ENCODE peak calls at places on chromosome 5, in five cellular contexts. Z is Panc1, I is heart left ventricle, O is fibroblast of lung, F is adrenal gland. W is an unnamed sample.

GRCh38 chr5:125719681-125720676 is 703.2 kb upstream of the GRAMD2B start:
- DNase-seq in Z (no peak), I (no peak), O (peak; percentile 49), F (no peak), W (no peak)

GRCh38 chr5:45038366-45038987 is 229.7 kb downstream of the MRPS30 start:
- DNase-seq in Z (peak; percentile 22), I (no peak), O (peak; percentile 3), F (no peak), W (no peak)

GRCh38 chr5:93519737-93520136 is 61.3 kb downstream of the NR2F1-AS1 start:
- DNase-seq in Z (no peak), I (no peak), O (peak; percentile 46), F (no peak), W (no peak)

GRCh38 chr5:74015716-74016115 is 389.7 kb downstream of the ARHGEF28 start:
- DNase-seq in Z (no peak), I (no peak), O (peak; percentile 25), F (no peak), W (no peak)

GRCh38 chr5:14767942-14768837 is 103.4 kb downstream of the ANKH start:
- DNase-seq in Z (peak; percentile 54), I (no peak), O (no peak), F (no peak), W (no peak)

GRCh38 chr5:125409101-125409495 is 662.7 kb upstream of the ZNF608 start:
- DNase-seq in Z (no peak), I (no peak), O (no peak), F (no peak), W (no peak)

GRCh38 chr5:14710313-14710994 is 45.9 kb downstream of the OTULIN start:
- DNase-seq in Z (no peak), I (no peak), O (no peak), F (no peak), W (no peak)

GRCh38 chr5:59768204-59769040 is 125.1 kb downstream of the PDE4D start:
- DNase-seq in Z (no peak), I (peak; percentile 54), O (peak; percentile 88), F (peak; percentile 57), W (peak; percentile 58)

GRCh38 chr5:56625577-56625976 is 189.8 kb upstream of the MAP3K1 start:
- DNase-seq in Z (no peak), I (no peak), O (peak; percentile 95), F (no peak), W (peak; percentile 89)

GRCh38 chr5:176481659-176482213 is 33.6 kb downstream of the FAF2 start:
- DNase-seq in Z (no peak), I (no peak), O (no peak), F (no peak), W (no peak)

GRCh38 chr5:179553875-179554274 is 3.5 kb downstream of the RUFY1 start:
- DNase-seq in Z (no peak), I (no peak), O (peak; percentile 77), F (peak; percentile 78), W (peak; percentile 67)

GRCh38 chr5:54676964-54677363 is 159.4 kb downstream of the SNX18 start:
- DNase-seq in Z (no peak), I (no peak), O (no peak), F (no peak), W (no peak)

DNA sequence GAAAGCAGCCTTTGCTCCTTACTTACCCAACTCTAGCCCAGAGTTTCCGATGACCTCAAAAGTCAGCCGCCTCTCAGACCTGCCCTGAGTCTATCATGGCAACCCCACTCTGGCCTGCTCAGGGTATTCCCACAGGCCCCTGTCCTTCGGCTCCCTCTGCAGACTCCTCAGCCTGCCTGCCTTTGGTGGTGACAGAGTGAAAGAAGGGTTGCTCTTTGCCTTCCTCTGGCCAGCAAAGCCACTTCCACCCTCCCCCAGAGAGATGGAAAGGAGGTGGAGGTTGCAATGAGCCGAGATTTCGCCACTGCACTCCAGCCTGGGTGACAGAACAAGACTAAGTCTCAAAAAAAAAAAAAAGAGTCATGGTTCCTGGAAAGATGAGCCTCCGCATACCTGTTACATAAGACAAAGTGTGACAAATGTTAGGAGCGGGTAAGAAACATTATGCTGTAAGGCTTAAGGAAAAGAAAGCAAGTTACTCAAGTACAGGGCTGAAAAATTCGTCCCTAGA is 2.3 kb upstream of the SMIM33 start:
- DNase-seq in Z (no peak), I (no peak), O (no peak), F (no peak), W (no peak)
- H3K4me1 ChIP-seq in Z (no peaks in the 10 kb centered on the region), I (peaks cover 19% of the 10 kb centered on the region), O (no peaks in the 10 kb centered on the region), F (no peaks in the 10 kb centered on the region), W (peaks cover 10% of the 10 kb centered on the region)

GRCh38 chr5:10866913-10867312 is 105.9 kb upstream of the DAP start:
- DNase-seq in Z (no peak), I (no peak), O (no peak), F (no peak), W (no peak)
- H3K4me3 ChIP-seq in Z (no peak overlapping the region), I (no peak overlapping the region), O (no peak overlapping the region), F (no peak overlapping the region), W (no peak overlapping the region)

GRCh38 chr5:143116817-143117216 is 286.7 kb downstream of the NR3C1 start:
- DNase-seq in Z (no peak), I (no peak), O (no peak), F (no peak), W (no peak)
- H3K4me1 ChIP-seq in Z (no peaks in the 10 kb centered on the region), I (peaks cover 27% of the 10 kb centered on the region), O (no peaks in the 10 kb centered on the region), F (no peaks in the 10 kb centered on the region), W (no peaks in the 10 kb centered on the region)

DNA sequence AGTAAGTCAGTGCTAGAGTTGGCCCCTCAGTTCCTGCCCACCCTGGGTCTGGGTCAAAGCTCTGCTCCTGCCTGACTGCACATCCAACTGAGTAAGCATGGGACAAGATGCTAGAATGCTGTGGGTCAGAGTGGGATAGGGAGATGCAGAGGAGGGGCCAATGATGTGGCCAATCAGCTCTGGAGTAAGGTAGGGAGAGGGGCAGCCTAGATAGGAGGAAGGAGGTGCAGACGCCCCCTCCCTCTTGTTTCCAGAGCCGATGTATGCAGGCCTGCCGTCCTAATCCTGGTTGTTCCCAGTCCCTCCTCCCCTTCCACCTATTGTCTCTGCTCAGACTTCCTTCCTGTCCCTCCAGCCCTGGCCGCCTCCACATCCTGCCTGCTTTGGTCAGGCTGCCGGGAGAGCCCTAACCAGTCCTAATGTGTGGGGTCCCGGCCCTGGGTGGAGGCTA is 1.3 kb downstream of the ARAP3 start:
- DNase-seq in Z (no peak), I (peak; percentile 83), O (peak; percentile 56), F (peak; percentile 82), W (no peak)
- H3K4me3 ChIP-seq in Z (no peak overlapping the region), I (peak overlapping the region; percentile 54), O (no peak overlapping the region), F (no peak overlapping the region), W (peak overlapping the region; percentile 68)

GRCh38 chr5:171956314-171956713 is 50.1 kb downstream of the FBXW11 start:
- DNase-seq in Z (no peak), I (no peak), O (no peak), F (no peak), W (no peak)

GRCh38 chr5:171955761-171956160 is 50.7 kb downstream of the FBXW11 start:
- DNase-seq in Z (no peak), I (no peak), O (no peak), F (no peak), W (no peak)

GRCh38 chr5:171951218-171951617 is 55.2 kb downstream of the FBXW11 start:
- DNase-seq in Z (no peak), I (no peak), O (no peak), F (no peak), W (no peak)

GRCh38 chr5:171954721-171955120 is 51.7 kb downstream of the FBXW11 start:
- DNase-seq in Z (peak; percentile 76), I (no peak), O (peak; percentile 86), F (no peak), W (peak; percentile 61)

GRCh38 chr5:171953860-171954701 is 52.4 kb downstream of the FBXW11 start:
- DNase-seq in Z (peak; percentile 85), I (no peak), O (peak; percentile 91), F (no peak), W (peak; percentile 79)
- H3K4me1 ChIP-seq in Z (peaks cover 70% of the 10 kb centered on the region), I (peaks cover 62% of the 10 kb centered on the region), O (peaks cover 25% of the 10 kb centered on the region), F (peaks cover 39% of the 10 kb centered on the region), W (peaks cover 37% of the 10 kb centered on the region)

GRCh38 chr5:141650851-141651727 is at the start of gene FCHSD1:
- DNase-seq in Z (peak; percentile 46), I (peak; percentile 91), O (peak; percentile 69), F (peak; percentile 94), W (peak; percentile 61)
- H3K4me3 ChIP-seq in Z (peak within 1 kb of the TSS; percentile 75), I (peak within 1 kb of the TSS; percentile 63), O (peak within 1 kb of the TSS; percentile 54), F (peak within 1 kb of the TSS; percentile 22), W (peak within 1 kb of the TSS; percentile 69)

GRCh38 chr5:150616024-150616470 is 24.4 kb upstream of the SYNPO start:
- DNase-seq in Z (no peak), I (peak; percentile 85), O (peak; percentile 37), F (peak; percentile 94), W (peak; percentile 74)
- H3K4me1 ChIP-seq in Z (peaks cover 39% of the 10 kb centered on the region), I (peaks cover 98% of the 10 kb centered on the region), O (peaks cover 23% of the 10 kb centered on the region), F (peaks cover 43% of the 10 kb centered on the region), W (peaks cover 42% of the 10 kb centered on the region)

GRCh38 chr5:138438003-138438723 is 694 bp upstream of the REEP2 start:
- DNase-seq in Z (no peak), I (no peak), O (no peak), F (no peak), W (no peak)

GRCh38 chr5:138438724-138439536 is at the start of gene REEP2:
- DNase-seq in Z (no peak), I (no peak), O (peak; percentile 57), F (no peak), W (no peak)

GRCh38 chr5:138440226-138441073 is 1.6 kb downstream of the REEP2 start:
- DNase-seq in Z (no peak), I (no peak), O (no peak), F (no peak), W (no peak)

GRCh38 chr5:138441221-138441620 is 2.4 kb downstream of the REEP2 start:
- DNase-seq in Z (no peak), I (no peak), O (no peak), F (no peak), W (no peak)

DNA sequence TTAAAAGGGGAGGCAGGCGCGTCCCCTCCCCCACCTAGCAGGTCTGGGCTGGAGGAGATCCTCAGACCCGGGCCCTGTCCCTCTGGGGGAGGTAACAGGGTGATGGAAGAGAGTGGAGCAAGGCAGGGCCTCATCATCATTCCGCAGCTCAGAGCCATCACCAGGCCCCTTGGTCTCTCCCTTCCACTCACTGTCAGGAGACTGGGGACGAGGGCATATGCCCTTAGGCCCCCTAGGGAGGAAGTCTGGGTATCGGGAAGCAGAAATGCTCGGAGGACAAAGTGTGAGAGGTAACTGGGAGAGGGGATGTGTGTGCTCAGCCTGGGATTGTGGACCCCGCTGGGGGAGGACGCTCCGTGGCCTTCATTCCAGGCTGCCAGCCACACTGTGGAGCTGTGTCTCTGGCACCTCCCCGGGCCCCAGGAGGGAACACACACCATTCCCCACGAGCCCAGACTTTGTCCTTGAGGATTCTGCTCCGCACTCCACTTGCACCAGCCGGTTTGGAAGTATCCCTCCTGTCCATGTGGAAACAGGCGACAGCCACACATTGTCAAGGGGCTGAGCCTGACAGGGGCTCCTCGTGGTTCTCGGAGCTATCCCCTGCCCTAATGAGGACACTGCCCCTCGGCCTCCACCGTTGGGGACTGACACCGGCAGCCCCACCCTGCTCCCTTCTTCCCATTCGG is 824 bp downstream of the REEP2 start:
- DNase-seq in Z (no peak), I (no peak), O (no peak), F (no peak), W (no peak)
- H3K4me3 ChIP-seq in Z (peak overlapping the region; percentile 34), I (peak overlapping the region; percentile 49), O (peak overlapping the region; percentile 46), F (no peak overlapping the region), W (peak overlapping the region; percentile 52)

GRCh38 chr5:4549351-4549750 is 590.8 kb upstream of the ADAMTS16 start:
- DNase-seq in Z (no peak), I (no peak), O (no peak), F (no peak), W (no peak)
- H3K4me1 ChIP-seq in Z (no peaks in the 10 kb centered on the region), I (no peaks in the 10 kb centered on the region), O (no peaks in the 10 kb centered on the region), F (no peaks in the 10 kb centered on the region), W (no peaks in the 10 kb centered on the region)

W was measured in PC-9.